ENCODE peak calls at places on chromosomes 5 and 9, in seven cellular contexts. F, Q, I, G, K, P and U are unnamed samples.

GRCh38 chr5:140151719-140152609 is 23.0 kb upstream of the CYSTM1 start:
- DNase-seq in F (no peak), Q (no peak), I (no peak), G (no peak), K (no peak), P (no peak), U (no peak)

GRCh38 chr9:79977510-79978197 is 405.9 kb downstream of the TLE4 start:
- DNase-seq in F (no peak), Q (no peak), I (no peak), G (no peak), K (no peak), P (no peak), U (no peak)

GRCh38 chr9:130320697-130321080 is 55.1 kb downstream of the HMCN2 start:
- DNase-seq in F (peak), Q (peak), I (no peak), G (peak), K (no peak), P (peak), U (no peak)

GRCh38 chr9:77495834-77496671 is 152.1 kb downstream of the GNA14 start:
- DNase-seq in F (no peak), Q (no peak), I (no peak), G (peak), K (no peak), P (peak), U (no peak)

GRCh38 chr5:115571441-115571878 is 26.9 kb upstream of the FEM1C start:
- DNase-seq in F (no peak), Q (no peak), I (no peak), G (no peak), K (no peak), P (no peak), U (no peak)

GRCh38 chr9:136533775-136534157 is 12.1 kb downstream of the NOTCH1 start:
- DNase-seq in F (no peak), Q (no peak), I (no peak), G (no peak), K (no peak), P (no peak), U (no peak)

GRCh38 chr9:128917151-128917849 is 3.5 kb upstream of the PHYHD1 start:
- DNase-seq in F (no peak), Q (no peak), I (no peak), G (no peak), K (no peak), P (peak), U (no peak)

GRCh38 chr9:76302947-76303550 is 91.2 kb downstream of the RFK start:
- DNase-seq in F (peak), Q (no peak), I (peak), G (peak), K (no peak), P (peak), U (peak)

GRCh38 chr5:15082096-15082495 is 210.5 kb upstream of the ANKH start:
- DNase-seq in F (no peak), Q (no peak), I (no peak), G (no peak), K (no peak), P (no peak), U (no peak)

GRCh38 chr5:66498791-66499207 is 97.4 kb upstream of the MAST4 start:
- DNase-seq in F (no peak), Q (no peak), I (no peak), G (peak), K (no peak), P (peak), U (no peak)

GRCh38 chr9:134226221-134226930 is 62.0 kb upstream of the RNU6ATAC start:
- DNase-seq in F (no peak), Q (no peak), I (no peak), G (no peak), K (no peak), P (peak), U (no peak)
- TF ChIP-seq POLR2AphosphoS5 in F (no peak), Q (no peak), I (no peak), G (no peak), K (no peak), P (no peak), U (no peak)

GRCh38 chr9:70902171-70902570 is 219.2 kb downstream of the TRPM3 start:
- DNase-seq in F (no peak), Q (no peak), I (no peak), G (no peak), K (no peak), P (no peak), U (no peak)
- TF ChIP-seq TAF1 in F (no peak), Q (no peak), I (no peak), G (no peak), K (no peak), P (no peak), U (no peak)

GRCh38 chr5:88831856-88832255 is 51.1 kb downstream of the MEF2C start:
- DNase-seq in F (no peak), Q (no peak), I (no peak), G (no peak), K (no peak), P (no peak), U (no peak)

GRCh38 chr5:88834499-88834898 is 48.5 kb downstream of the MEF2C start:
- DNase-seq in F (no peak), Q (no peak), I (no peak), G (no peak), K (no peak), P (no peak), U (no peak)

GRCh38 chr5:88836195-88836838 is 46.7 kb downstream of the MEF2C start:
- DNase-seq in F (peak), Q (no peak), I (no peak), G (no peak), K (no peak), P (no peak), U (no peak)

GRCh38 chr5:88834108-88834462 is 48.9 kb downstream of the MEF2C start:
- DNase-seq in F (no peak), Q (no peak), I (no peak), G (no peak), K (no peak), P (no peak), U (no peak)

DNA sequence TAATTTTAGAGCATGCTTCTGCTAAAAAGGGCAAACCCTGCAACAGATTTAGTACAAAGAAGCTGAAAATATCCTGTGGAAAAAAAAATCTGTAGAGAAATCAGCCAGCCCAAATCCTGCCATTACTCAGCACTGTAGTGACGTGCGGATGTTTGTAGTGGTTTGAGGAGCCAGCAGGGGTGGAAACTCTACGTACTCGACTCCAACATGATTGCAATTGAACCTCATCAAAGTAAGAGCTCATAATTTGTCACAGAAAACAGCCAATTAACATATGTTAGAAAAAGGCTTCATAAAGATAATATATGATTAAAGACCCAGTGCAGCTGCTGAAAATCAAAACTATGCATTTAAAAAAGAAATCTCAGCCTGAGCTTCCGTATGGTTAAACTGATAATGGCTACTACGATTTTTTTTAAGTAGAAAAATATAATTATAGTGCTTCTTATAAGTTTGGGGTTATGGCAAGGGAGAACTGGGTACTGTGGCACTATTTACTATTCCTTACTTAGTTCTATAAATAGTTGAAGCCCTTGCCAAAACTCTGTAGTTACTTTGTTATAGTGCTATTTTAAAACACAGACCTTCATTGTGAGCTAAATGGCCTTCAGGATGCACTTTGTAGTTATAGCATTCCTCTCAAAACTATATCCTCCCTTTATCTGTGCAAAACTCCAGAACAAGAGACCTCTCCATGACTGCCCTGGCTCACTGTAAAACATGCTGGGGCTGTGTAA is 49.4 kb downstream of the MEF2C start:
- DNase-seq in F (no peak), Q (no peak), I (no peak), G (no peak), K (no peak), P (no peak), U (no peak)
- TF ChIP-seq POLR2AphosphoS5 in F (no peak), Q (no peak), I (no peak), G (no peak), K (no peak), P (no peak), U (no peak)

GRCh38 chr9:14529047-14529446 is 164.2 kb downstream of the ZDHHC21 start:
- DNase-seq in F (no peak), Q (no peak), I (no peak), G (no peak), K (no peak), P (no peak), U (no peak)
- TF ChIP-seq TAF1 in F (no peak), Q (no peak), I (no peak), G (no peak), K (no peak), P (no peak), U (no peak)